ENCODE peak calls at places on chromosome 1, in five cellular contexts. One of them, this sample, is unnamed.

GRCh38 chr1:31368611-31369107 is 4.2 kb downstream of the FABP3 start:
- DNase-seq in GM12878: no peak
- DNase-seq in HFF-Myc: no peak
- DNase-seq in adrenal gland: peak; percentile 86
- DNase-seq in endodermal cell: no peak
- DNase-seq in this sample: no peak

GRCh38 chr1:3761296-3762010 is 9.2 kb downstream of the CCDC27 start:
- DNase-seq in HFF-Myc: no peak
- DNase-seq in GM12878: no peak
- DNase-seq in adrenal gland: no peak
- DNase-seq in endodermal cell: no peak
- DNase-seq in this sample: no peak

GRCh38 chr1:209095627-209096595 is 487.6 kb upstream of the CAMK1G start:
- DNase-seq in endodermal cell: no peak
- DNase-seq in adrenal gland: no peak
- DNase-seq in GM12878: no peak
- DNase-seq in HFF-Myc: peak; percentile 63
- DNase-seq in this sample: peak; percentile 29

GRCh38 chr1:101241485-101242225 is 4.8 kb downstream of the S1PR1 start:
- DNase-seq in endodermal cell: no peak
- DNase-seq in GM12878: no peak
- DNase-seq in HFF-Myc: no peak
- DNase-seq in adrenal gland: no peak
- DNase-seq in this sample: no peak

GRCh38 chr1:160367934-160368923 is 1.4 kb downstream of the NHLH1 start:
- DNase-seq in endodermal cell: no peak
- DNase-seq in HFF-Myc: no peak
- DNase-seq in GM12878: no peak
- DNase-seq in adrenal gland: no peak
- DNase-seq in this sample: no peak

GRCh38 chr1:67766117-67766978 is 66.9 kb downstream of the GNG12 start:
- DNase-seq in GM12878: no peak
- DNase-seq in adrenal gland: peak; percentile 76
- DNase-seq in HFF-Myc: no peak
- DNase-seq in endodermal cell: peak; percentile 70
- DNase-seq in this sample: no peak

GRCh38 chr1:91400133-91400725 is 4.4 kb downstream of the HFM1 start:
- DNase-seq in GM12878: no peak
- DNase-seq in endodermal cell: peak; percentile 70
- DNase-seq in HFF-Myc: no peak
- DNase-seq in adrenal gland: no peak
- DNase-seq in this sample: no peak

GRCh38 chr1:197976368-197976767 is 59.2 kb downstream of the LHX9 start:
- DNase-seq in adrenal gland: no peak
- DNase-seq in GM12878: no peak
- DNase-seq in endodermal cell: no peak
- DNase-seq in HFF-Myc: no peak
- DNase-seq in this sample: no peak

GRCh38 chr1:109627692-109628399 is 8.2 kb downstream of the AMPD2 start:
- DNase-seq in GM12878: no peak
- DNase-seq in adrenal gland: no peak
- DNase-seq in endodermal cell: peak; percentile 33
- DNase-seq in HFF-Myc: no peak
- DNase-seq in this sample: peak; percentile 70

GRCh38 chr1:163395767-163396166 is 74.0 kb downstream of the NUF2 start:
- DNase-seq in adrenal gland: no peak
- DNase-seq in HFF-Myc: no peak
- DNase-seq in endodermal cell: no peak
- DNase-seq in GM12878: no peak
- DNase-seq in this sample: no peak

GRCh38 chr1:183872406-183872805 is 67.5 kb downstream of the RGL1 start:
- DNase-seq in adrenal gland: no peak
- DNase-seq in HFF-Myc: no peak
- DNase-seq in GM12878: no peak
- DNase-seq in endodermal cell: no peak
- DNase-seq in this sample: no peak

GRCh38 chr1:46171872-46172271 is 3.0 kb upstream of the TSPAN1 start:
- DNase-seq in HFF-Myc: no peak
- DNase-seq in adrenal gland: no peak
- DNase-seq in GM12878: no peak
- DNase-seq in endodermal cell: peak; percentile 71
- DNase-seq in this sample: no peak

GRCh38 chr1:96727860-96728259 is 6.3 kb downstream of the PTBP2 start:
- DNase-seq in GM12878: no peak
- DNase-seq in adrenal gland: no peak
- DNase-seq in HFF-Myc: no peak
- DNase-seq in endodermal cell: no peak
- DNase-seq in this sample: no peak

GRCh38 chr1:63524166-63524565 is 841 bp downstream of the EFCAB7 start:
- DNase-seq in adrenal gland: no peak
- DNase-seq in endodermal cell: no peak
- DNase-seq in HFF-Myc: no peak
- DNase-seq in GM12878: no peak
- DNase-seq in this sample: no peak

GRCh38 chr1:66648896-66649597 is 103.2 kb upstream of the DYNLT5 start:
- DNase-seq in GM12878: peak; percentile 43
- DNase-seq in endodermal cell: no peak
- DNase-seq in HFF-Myc: no peak
- DNase-seq in adrenal gland: no peak
- DNase-seq in this sample: peak; percentile 41

GRCh38 chr1:111733183-111733995 is 5.8 kb downstream of the INKA2 start:
- DNase-seq in adrenal gland: peak; percentile 67
- DNase-seq in GM12878: no peak
- DNase-seq in HFF-Myc: peak; percentile 90
- DNase-seq in endodermal cell: no peak
- DNase-seq in this sample: no peak

GRCh38 chr1:151416231-151416630 is 16.9 kb downstream of the PSMB4 start:
- DNase-seq in adrenal gland: no peak
- DNase-seq in HFF-Myc: no peak
- DNase-seq in endodermal cell: peak; percentile 45
- DNase-seq in GM12878: no peak
- DNase-seq in this sample: peak; percentile 16

GRCh38 chr1:48536477-48536876 is 64.5 kb upstream of the SPATA6 start:
- DNase-seq in GM12878: no peak
- DNase-seq in adrenal gland: no peak
- DNase-seq in HFF-Myc: no peak
- DNase-seq in endodermal cell: no peak
- DNase-seq in this sample: no peak

GRCh38 chr1:206685749-206686485 is 1.2 kb downstream of the MAPKAPK2 start:
- DNase-seq in GM12878: no peak
- DNase-seq in HFF-Myc: no peak
- DNase-seq in endodermal cell: peak; percentile 83
- DNase-seq in adrenal gland: peak; percentile 66
- DNase-seq in this sample: no peak

GRCh38 chr1:99634971-99635624 is 10.8 kb upstream of the PALMD start:
- DNase-seq in HFF-Myc: no peak
- DNase-seq in adrenal gland: no peak
- DNase-seq in GM12878: no peak
- DNase-seq in endodermal cell: no peak
- DNase-seq in this sample: no peak

GRCh38 chr1:73026114-73026513 is 743.8 kb upstream of the NEGR1 start:
- DNase-seq in GM12878: no peak
- DNase-seq in endodermal cell: no peak
- DNase-seq in HFF-Myc: no peak
- DNase-seq in adrenal gland: no peak
- DNase-seq in this sample: no peak

GRCh38 chr1:25616932-25617625 is 488 bp downstream of the MAN1C1 start:
- DNase-seq in endodermal cell: no peak
- DNase-seq in GM12878: no peak
- DNase-seq in HFF-Myc: no peak
- DNase-seq in adrenal gland: no peak
- DNase-seq in this sample: no peak

GRCh38 chr1:8004803-8005573 is 21.1 kb downstream of the ERRFI1 start:
- DNase-seq in adrenal gland: peak; percentile 96
- DNase-seq in endodermal cell: peak; percentile 84
- DNase-seq in HFF-Myc: peak; percentile 36
- DNase-seq in GM12878: no peak
- DNase-seq in this sample: peak; percentile 90

GRCh38 chr1:31714442-31715096 is 10.8 kb upstream of the COL16A1 start:
- DNase-seq in endodermal cell: peak; percentile 92
- DNase-seq in HFF-Myc: no peak
- DNase-seq in adrenal gland: peak; percentile 90
- DNase-seq in GM12878: no peak
- DNase-seq in this sample: no peak

GRCh38 chr1:46333300-46334029 is 7.1 kb upstream of the NSUN4 start:
- DNase-seq in adrenal gland: peak; percentile 36
- DNase-seq in HFF-Myc: no peak
- DNase-seq in endodermal cell: peak; percentile 78
- DNase-seq in GM12878: peak; percentile 77
- DNase-seq in this sample: no peak

GRCh38 chr1:53781654-53782053 is 42.7 kb upstream of the GLIS1 start:
- DNase-seq in adrenal gland: no peak
- DNase-seq in GM12878: no peak
- DNase-seq in HFF-Myc: no peak
- DNase-seq in endodermal cell: no peak
- DNase-seq in this sample: no peak

GRCh38 chr1:211375286-211375818 is 48.7 kb downstream of the TRAF5 start:
- DNase-seq in HFF-Myc: no peak
- DNase-seq in GM12878: no peak
- DNase-seq in adrenal gland: no peak
- DNase-seq in endodermal cell: peak; percentile 83
- DNase-seq in this sample: no peak

GRCh38 chr1:203424861-203425667 is 50.5 kb upstream of the PRELP start:
- DNase-seq in endodermal cell: no peak
- DNase-seq in adrenal gland: no peak
- DNase-seq in HFF-Myc: no peak
- DNase-seq in GM12878: no peak
- DNase-seq in this sample: no peak

GRCh38 chr1:67347688-67348472 is 40.2 kb downstream of the IL12RB2 start:
- DNase-seq in endodermal cell: peak; percentile 83
- DNase-seq in HFF-Myc: no peak
- DNase-seq in adrenal gland: no peak
- DNase-seq in GM12878: no peak
- DNase-seq in this sample: no peak

GRCh38 chr1:77832889-77833288 is 53.4 kb downstream of the MIGA1 start:
- DNase-seq in endodermal cell: no peak
- DNase-seq in HFF-Myc: peak; percentile 64
- DNase-seq in GM12878: no peak
- DNase-seq in adrenal gland: peak; percentile 40
- DNase-seq in this sample: peak; percentile 63

GRCh38 chr1:76053021-76053420 is 21.5 kb upstream of the ST6GALNAC3 start:
- DNase-seq in GM12878: no peak
- DNase-seq in adrenal gland: no peak
- DNase-seq in HFF-Myc: no peak
- DNase-seq in endodermal cell: peak; percentile 82
- DNase-seq in this sample: no peak

GRCh38 chr1:25541425-25541824 is 2.0 kb upstream of the LDLRAP1 start:
- DNase-seq in GM12878: no peak
- DNase-seq in HFF-Myc: no peak
- DNase-seq in endodermal cell: no peak
- DNase-seq in adrenal gland: no peak
- DNase-seq in this sample: no peak

GRCh38 chr1:244370060-244370637 is 81.6 kb downstream of the ADSS2 start:
- DNase-seq in GM12878: no peak
- DNase-seq in endodermal cell: no peak
- DNase-seq in HFF-Myc: no peak
- DNase-seq in adrenal gland: no peak
- DNase-seq in this sample: no peak

GRCh38 chr1:115976062-115976899 is at the start of gene SLC22A15:
- DNase-seq in GM12878: peak; percentile 17
- DNase-seq in HFF-Myc: no peak
- DNase-seq in endodermal cell: peak; percentile 88
- DNase-seq in adrenal gland: peak; percentile 60
- DNase-seq in this sample: no peak

GRCh38 chr1:84687703-84688460 is 2.4 kb downstream of the SSX2IP start:
- DNase-seq in HFF-Myc: no peak
- DNase-seq in endodermal cell: no peak
- DNase-seq in GM12878: no peak
- DNase-seq in adrenal gland: no peak
- DNase-seq in this sample: no peak

GRCh38 chr1:236480758-236481436 is 42.9 kb upstream of the LGALS8 start:
- DNase-seq in HFF-Myc: no peak
- DNase-seq in endodermal cell: no peak
- DNase-seq in adrenal gland: no peak
- DNase-seq in GM12878: no peak
- DNase-seq in this sample: no peak

GRCh38 chr1:166490437-166490784 is 323.6 kb upstream of the FAM78B start:
- DNase-seq in endodermal cell: no peak
- DNase-seq in HFF-Myc: no peak
- DNase-seq in adrenal gland: no peak
- DNase-seq in GM12878: no peak
- DNase-seq in this sample: no peak

GRCh38 chr1:166488327-166488726 is 321.5 kb upstream of the FAM78B start:
- DNase-seq in GM12878: no peak
- DNase-seq in adrenal gland: no peak
- DNase-seq in endodermal cell: no peak
- DNase-seq in HFF-Myc: no peak
- DNase-seq in this sample: no peak

GRCh38 chr1:166489670-166490436 is 323.1 kb upstream of the FAM78B start:
- DNase-seq in adrenal gland: peak; percentile 56
- DNase-seq in endodermal cell: no peak
- DNase-seq in GM12878: peak; percentile 60
- DNase-seq in HFF-Myc: no peak
- DNase-seq in this sample: peak; percentile 1

GRCh38 chr1:166485620-166486019 is 318.8 kb upstream of the FAM78B start:
- DNase-seq in GM12878: no peak
- DNase-seq in HFF-Myc: no peak
- DNase-seq in adrenal gland: no peak
- DNase-seq in endodermal cell: no peak
- DNase-seq in this sample: no peak

DNA sequence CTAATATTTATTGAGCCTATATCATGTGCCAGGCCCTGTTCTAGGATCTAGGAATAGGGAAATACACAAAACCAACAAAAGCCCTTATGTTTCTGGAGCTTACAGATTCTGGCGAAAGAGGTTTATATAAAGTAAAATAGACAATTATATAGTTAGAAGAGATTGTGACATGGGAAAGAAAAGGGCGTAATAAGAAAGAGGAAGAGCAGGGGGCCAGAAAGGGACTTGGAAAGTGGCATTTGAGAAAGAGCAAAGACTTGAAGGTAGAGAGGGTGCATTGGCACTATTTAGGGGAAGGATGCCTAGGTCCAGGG is 322.5 kb upstream of the FAM78B start:
- DNase-seq in adrenal gland: no peak
- DNase-seq in HFF-Myc: no peak
- DNase-seq in endodermal cell: no peak
- DNase-seq in GM12878: no peak
- DNase-seq in this sample: no peak
- H3K4me3 ChIP-seq in adrenal gland: peak overlapping the region; percentile 47
- H3K4me3 ChIP-seq in HFF-Myc: no peak overlapping the region
- H3K4me3 ChIP-seq in endodermal cell: no peak overlapping the region
- H3K4me3 ChIP-seq in GM12878: peak overlapping the region; percentile 51
- H3K4me3 ChIP-seq in this sample: no peak overlapping the region

GRCh38 chr1:41779350-41779749 is 139.4 kb downstream of the HIVEP3 start:
- DNase-seq in GM12878: no peak
- DNase-seq in adrenal gland: no peak
- DNase-seq in endodermal cell: no peak
- DNase-seq in HFF-Myc: no peak
- DNase-seq in this sample: no peak
- TF ChIP-seq CTCF in GM12878: no peak
- TF ChIP-seq CTCF in adrenal gland: no peak
- TF ChIP-seq CTCF in endodermal cell: peak; percentile 57
- TF ChIP-seq CTCF in HFF-Myc: peak; percentile 22
- TF ChIP-seq CTCF in this sample: no peak

GRCh38 chr1:212611000-212611636 is 2.6 kb downstream of the ATF3 start:
- DNase-seq in HFF-Myc: no peak
- DNase-seq in endodermal cell: no peak
- DNase-seq in adrenal gland: no peak
- DNase-seq in GM12878: no peak
- DNase-seq in this sample: no peak
- H3K4me3 ChIP-seq in HFF-Myc: no peak overlapping the region
- H3K4me3 ChIP-seq in endodermal cell: peak overlapping the region; percentile 96
- H3K4me3 ChIP-seq in adrenal gland: no peak overlapping the region
- H3K4me3 ChIP-seq in GM12878: peak overlapping the region; percentile 87
- H3K4me3 ChIP-seq in this sample: no peak overlapping the region

GRCh38 chr1:92465256-92465647 is 21.5 kb downstream of the GFI1 start:
- DNase-seq in HFF-Myc: no peak
- DNase-seq in adrenal gland: no peak
- DNase-seq in GM12878: no peak
- DNase-seq in endodermal cell: no peak
- DNase-seq in this sample: no peak
- TF ChIP-seq CTCF in HFF-Myc: no peak
- TF ChIP-seq CTCF in adrenal gland: no peak
- TF ChIP-seq CTCF in GM12878: no peak
- TF ChIP-seq CTCF in endodermal cell: no peak
- TF ChIP-seq CTCF in this sample: no peak